ENCODE peak calls at places on chromosome 5, in six cellular contexts. One of them, this sample, is unnamed.
A peak's percentile ranks its signal among the peaks of the same experiment; 100 is the strongest.

GRCh38 chr5:59673438-59674058 is 220.0 kb downstream of the PDE4D start:
- DNase-seq in neuronal stem cell: peak; percentile 35
- DNase-seq in Right ventricle myocardium superior: no peak
- DNase-seq in GM19239: no peak
- DNase-seq in AG09319: peak; percentile 7
- DNase-seq in PC-9: no peak
- DNase-seq in this sample: peak; percentile 36

GRCh38 chr5:71769265-71769664 is 50.2 kb downstream of the CARTPT start:
- DNase-seq in neuronal stem cell: no peak
- DNase-seq in Right ventricle myocardium superior: no peak
- DNase-seq in GM19239: no peak
- DNase-seq in AG09319: no peak
- DNase-seq in PC-9: no peak
- DNase-seq in this sample: no peak

GRCh38 chr5:137497396-137498290 is 1.5 kb downstream of the SPOCK1 start:
- DNase-seq in neuronal stem cell: no peak
- DNase-seq in Right ventricle myocardium superior: no peak
- DNase-seq in GM19239: no peak
- DNase-seq in AG09319: no peak
- DNase-seq in PC-9: peak; percentile 30
- DNase-seq in this sample: no peak

GRCh38 chr5:76046761-76047160 is 36.4 kb upstream of the SV2C start:
- DNase-seq in neuronal stem cell: no peak
- DNase-seq in Right ventricle myocardium superior: no peak
- DNase-seq in GM19239: no peak
- DNase-seq in AG09319: no peak
- DNase-seq in PC-9: no peak
- DNase-seq in this sample: no peak

GRCh38 chr5:1763548-1763911 is 36.1 kb downstream of the MRPL36 start:
- DNase-seq in neuronal stem cell: peak; percentile 18
- DNase-seq in Right ventricle myocardium superior: peak; percentile 58
- DNase-seq in GM19239: peak; percentile 49
- DNase-seq in AG09319: peak; percentile 32
- DNase-seq in PC-9: peak; percentile 75
- DNase-seq in this sample: peak; percentile 61

GRCh38 chr5:83553000-83553486 is 81.5 kb downstream of the VCAN start:
- DNase-seq in neuronal stem cell: no peak
- DNase-seq in Right ventricle myocardium superior: peak; percentile 63
- DNase-seq in GM19239: no peak
- DNase-seq in AG09319: peak; percentile 55
- DNase-seq in PC-9: no peak
- DNase-seq in this sample: no peak

GRCh38 chr5:73122875-73123810 is 2.8 kb downstream of the TMEM171 start:
- DNase-seq in neuronal stem cell: no peak
- DNase-seq in Right ventricle myocardium superior: no peak
- DNase-seq in GM19239: no peak
- DNase-seq in AG09319: peak; percentile 55
- DNase-seq in PC-9: no peak
- DNase-seq in this sample: peak; percentile 44

GRCh38 chr5:113520429-113520828 is 6.9 kb downstream of the YTHDC2 start:
- DNase-seq in neuronal stem cell: no peak
- DNase-seq in Right ventricle myocardium superior: no peak
- DNase-seq in GM19239: no peak
- DNase-seq in AG09319: no peak
- DNase-seq in PC-9: no peak
- DNase-seq in this sample: no peak

GRCh38 chr5:149651686-149652085 is 70.4 kb downstream of the ARHGEF37 start:
- DNase-seq in neuronal stem cell: no peak
- DNase-seq in Right ventricle myocardium superior: no peak
- DNase-seq in GM19239: no peak
- DNase-seq in AG09319: no peak
- DNase-seq in PC-9: no peak
- DNase-seq in this sample: no peak

GRCh38 chr5:5270958-5271605 is 131.0 kb downstream of the ADAMTS16 start:
- DNase-seq in neuronal stem cell: peak; percentile 12
- DNase-seq in Right ventricle myocardium superior: peak; percentile 81
- DNase-seq in GM19239: no peak
- DNase-seq in AG09319: peak; percentile 3
- DNase-seq in PC-9: peak; percentile 100
- DNase-seq in this sample: no peak

GRCh38 chr5:172623313-172623980 is 17.6 kb upstream of the NEURL1B start:
- DNase-seq in neuronal stem cell: no peak
- DNase-seq in Right ventricle myocardium superior: no peak
- DNase-seq in GM19239: no peak
- DNase-seq in AG09319: no peak
- DNase-seq in PC-9: no peak
- DNase-seq in this sample: no peak

GRCh38 chr5:172830876-172831662 is 3.0 kb upstream of the ERGIC1 start:
- DNase-seq in neuronal stem cell: no peak
- DNase-seq in Right ventricle myocardium superior: no peak
- DNase-seq in GM19239: no peak
- DNase-seq in AG09319: peak; percentile 52
- DNase-seq in PC-9: no peak
- DNase-seq in this sample: no peak

GRCh38 chr5:143350790-143351603 is 52.5 kb downstream of the NR3C1 start:
- DNase-seq in neuronal stem cell: no peak
- DNase-seq in Right ventricle myocardium superior: no peak
- DNase-seq in GM19239: peak; percentile 10
- DNase-seq in AG09319: peak; percentile 15
- DNase-seq in PC-9: no peak
- DNase-seq in this sample: no peak

GRCh38 chr5:142597546-142598337 is 88.1 kb downstream of the FGF1 start:
- DNase-seq in neuronal stem cell: no peak
- DNase-seq in Right ventricle myocardium superior: no peak
- DNase-seq in GM19239: no peak
- DNase-seq in AG09319: peak; percentile 19
- DNase-seq in PC-9: peak; percentile 55
- DNase-seq in this sample: no peak

GRCh38 chr5:10145922-10146321 is 103.8 kb downstream of the ATPSCKMT start:
- DNase-seq in neuronal stem cell: no peak
- DNase-seq in Right ventricle myocardium superior: no peak
- DNase-seq in GM19239: no peak
- DNase-seq in AG09319: peak; percentile 34
- DNase-seq in PC-9: peak; percentile 21
- DNase-seq in this sample: no peak

GRCh38 chr5:54580997-54581741 is 63.6 kb downstream of the SNX18 start:
- DNase-seq in neuronal stem cell: no peak
- DNase-seq in Right ventricle myocardium superior: no peak
- DNase-seq in GM19239: no peak
- DNase-seq in AG09319: no peak
- DNase-seq in PC-9: no peak
- DNase-seq in this sample: no peak

GRCh38 chr5:124628251-124628650 is 118.2 kb downstream of the ZNF608 start:
- DNase-seq in neuronal stem cell: no peak
- DNase-seq in Right ventricle myocardium superior: no peak
- DNase-seq in GM19239: no peak
- DNase-seq in AG09319: no peak
- DNase-seq in PC-9: no peak
- DNase-seq in this sample: no peak

GRCh38 chr5:9534881-9535517 is 10.9 kb downstream of the SEMA5A start:
- DNase-seq in neuronal stem cell: no peak
- DNase-seq in Right ventricle myocardium superior: no peak
- DNase-seq in GM19239: no peak
- DNase-seq in AG09319: no peak
- DNase-seq in PC-9: no peak
- DNase-seq in this sample: no peak

GRCh38 chr5:98933446-98934072 is 4.8 kb upstream of the CHD1 start:
- DNase-seq in neuronal stem cell: no peak
- DNase-seq in Right ventricle myocardium superior: no peak
- DNase-seq in GM19239: peak; percentile 15
- DNase-seq in AG09319: no peak
- DNase-seq in PC-9: no peak
- DNase-seq in this sample: no peak

GRCh38 chr5:4230531-4230904 is 634.9 kb downstream of the IRX1 start:
- DNase-seq in neuronal stem cell: peak; percentile 37
- DNase-seq in Right ventricle myocardium superior: no peak
- DNase-seq in GM19239: no peak
- DNase-seq in AG09319: no peak
- DNase-seq in PC-9: no peak
- DNase-seq in this sample: no peak

GRCh38 chr5:141782991-141783598 is 95.1 kb downstream of the PCDH1 start:
- DNase-seq in neuronal stem cell: no peak
- DNase-seq in Right ventricle myocardium superior: no peak
- DNase-seq in GM19239: no peak
- DNase-seq in AG09319: no peak
- DNase-seq in PC-9: no peak
- DNase-seq in this sample: no peak

GRCh38 chr5:73967347-73967746 is 341.4 kb downstream of the ARHGEF28 start:
- DNase-seq in neuronal stem cell: no peak
- DNase-seq in Right ventricle myocardium superior: no peak
- DNase-seq in GM19239: no peak
- DNase-seq in AG09319: no peak
- DNase-seq in PC-9: no peak
- DNase-seq in this sample: no peak

GRCh38 chr5:32628049-32628803 is 42.9 kb downstream of the SUB1 start:
- DNase-seq in neuronal stem cell: no peak
- DNase-seq in Right ventricle myocardium superior: no peak
- DNase-seq in GM19239: no peak
- DNase-seq in AG09319: no peak
- DNase-seq in PC-9: no peak
- DNase-seq in this sample: no peak

GRCh38 chr5:67235399-67236110 is 39.0 kb upstream of the CD180 start:
- DNase-seq in neuronal stem cell: no peak
- DNase-seq in Right ventricle myocardium superior: no peak
- DNase-seq in GM19239: no peak
- DNase-seq in AG09319: no peak
- DNase-seq in PC-9: no peak
- DNase-seq in this sample: no peak

GRCh38 chr5:63043792-63044191 is 465.2 kb downstream of the LRRC70 start:
- DNase-seq in neuronal stem cell: no peak
- DNase-seq in Right ventricle myocardium superior: no peak
- DNase-seq in GM19239: no peak
- DNase-seq in AG09319: no peak
- DNase-seq in PC-9: no peak
- DNase-seq in this sample: no peak

GRCh38 chr5:71680510-71680909 is 38.6 kb upstream of the CARTPT start:
- DNase-seq in neuronal stem cell: no peak
- DNase-seq in Right ventricle myocardium superior: no peak
- DNase-seq in GM19239: no peak
- DNase-seq in AG09319: no peak
- DNase-seq in PC-9: no peak
- DNase-seq in this sample: no peak

GRCh38 chr5:115354246-115354645 is 57.8 kb upstream of the CCDC112 start:
- DNase-seq in neuronal stem cell: no peak
- DNase-seq in Right ventricle myocardium superior: no peak
- DNase-seq in GM19239: no peak
- DNase-seq in AG09319: no peak
- DNase-seq in PC-9: no peak
- DNase-seq in this sample: no peak

GRCh38 chr5:53891159-53891558 is 330.7 kb downstream of the NDUFS4 start:
- DNase-seq in neuronal stem cell: no peak
- DNase-seq in Right ventricle myocardium superior: no peak
- DNase-seq in GM19239: no peak
- DNase-seq in AG09319: no peak
- DNase-seq in PC-9: no peak
- DNase-seq in this sample: no peak

GRCh38 chr5:61450170-61450815 is 118.2 kb downstream of the ZSWIM6 start:
- DNase-seq in neuronal stem cell: peak; percentile 3
- DNase-seq in Right ventricle myocardium superior: no peak
- DNase-seq in GM19239: no peak
- DNase-seq in AG09319: peak; percentile 73
- DNase-seq in PC-9: peak; percentile 29
- DNase-seq in this sample: peak; percentile 61

GRCh38 chr5:10338996-10339903 is 14.2 kb upstream of the MARCHF6 start:
- DNase-seq in neuronal stem cell: peak; percentile 45
- DNase-seq in Right ventricle myocardium superior: no peak
- DNase-seq in GM19239: no peak
- DNase-seq in AG09319: no peak
- DNase-seq in PC-9: no peak
- DNase-seq in this sample: no peak

GRCh38 chr5:106825379-106825778 is 845.4 kb downstream of the EFNA5 start:
- DNase-seq in neuronal stem cell: no peak
- DNase-seq in Right ventricle myocardium superior: no peak
- DNase-seq in GM19239: no peak
- DNase-seq in AG09319: no peak
- DNase-seq in PC-9: no peak
- DNase-seq in this sample: no peak

GRCh38 chr5:36414869-36415282 is 113.2 kb upstream of the RANBP3L start:
- DNase-seq in neuronal stem cell: no peak
- DNase-seq in Right ventricle myocardium superior: no peak
- DNase-seq in GM19239: no peak
- DNase-seq in AG09319: peak; percentile 19
- DNase-seq in PC-9: no peak
- DNase-seq in this sample: peak; percentile 5

GRCh38 chr5:31021181-31021624 is 172.3 kb upstream of the CDH6 start:
- DNase-seq in neuronal stem cell: no peak
- DNase-seq in Right ventricle myocardium superior: no peak
- DNase-seq in GM19239: no peak
- DNase-seq in AG09319: no peak
- DNase-seq in PC-9: no peak
- DNase-seq in this sample: no peak

GRCh38 chr5:67244345-67244793 is 47.8 kb upstream of the CD180 start:
- DNase-seq in neuronal stem cell: no peak
- DNase-seq in Right ventricle myocardium superior: no peak
- DNase-seq in GM19239: no peak
- DNase-seq in AG09319: no peak
- DNase-seq in PC-9: no peak
- DNase-seq in this sample: peak; percentile 90

GRCh38 chr5:143606043-143606752 is 202.7 kb upstream of the NR3C1 start:
- DNase-seq in neuronal stem cell: no peak
- DNase-seq in Right ventricle myocardium superior: no peak
- DNase-seq in GM19239: no peak
- DNase-seq in AG09319: no peak
- DNase-seq in PC-9: no peak
- DNase-seq in this sample: no peak